ENCODE peak calls at places on chromosomes 3 and 15, in seven cellular contexts. T, Q, D, Y, S, E and W are unnamed samples.

GRCh38 chr3:65635661-65636060 is 403.1 kb downstream of the MAGI1 start:
- DNase-seq in T (no peak), Q (no peak), D (no peak), Y (no peak), S (no peak), E (no peak), W (no peak)

GRCh38 chr3:190362258-190362657 is 25.7 kb upstream of the CLDN16 start:
- DNase-seq in T (no peak), Q (no peak), D (no peak), Y (no peak), S (no peak), E (no peak), W (no peak)

GRCh38 chr3:157533298-157533870 is 30.2 kb upstream of the VEPH1 start:
- DNase-seq in T (no peak), Q (no peak), D (no peak), Y (no peak), S (no peak), E (no peak), W (no peak)

GRCh38 chr15:29132110-29132420 is 137.6 kb downstream of the NSMCE3 start:
- DNase-seq in T (peak; percentile 9), Q (peak; percentile 53), D (no peak), Y (no peak), S (no peak), E (no peak), W (no peak)

GRCh38 chr3:138615462-138615861 is 6.9 kb downstream of the FAIM start:
- DNase-seq in T (no peak), Q (no peak), D (no peak), Y (no peak), S (no peak), E (no peak), W (no peak)

GRCh38 chr15:47870956-47871625 is 153.8 kb downstream of the SEMA6D start:
- DNase-seq in T (peak; percentile 46), Q (no peak), D (no peak), Y (no peak), S (no peak), E (no peak), W (no peak)

GRCh38 chr15:34726407-34727100 is 28.2 kb downstream of the GJD2 start:
- DNase-seq in T (no peak), Q (no peak), D (no peak), Y (no peak), S (no peak), E (no peak), W (no peak)

GRCh38 chr15:35123743-35124142 is 38.6 kb upstream of the NANOGP8 start:
- DNase-seq in T (no peak), Q (no peak), D (no peak), Y (no peak), S (no peak), E (no peak), W (no peak)

GRCh38 chr3:128415773-128416577 is 50.7 kb downstream of the DNAJB8 start:
- DNase-seq in T (no peak), Q (no peak), D (no peak), Y (no peak), S (no peak), E (no peak), W (no peak)

GRCh38 chr3:62669161-62669560 is 206.1 kb downstream of the CADPS start:
- DNase-seq in T (no peak), Q (no peak), D (no peak), Y (no peak), S (no peak), E (no peak), W (no peak)

GRCh38 chr15:78979456-78980320 is 34.8 kb upstream of the CTSH start:
- DNase-seq in T (peak; percentile 82), Q (no peak), D (peak; percentile 54), Y (peak; percentile 38), S (no peak), E (no peak), W (peak; percentile 74)

DNA sequence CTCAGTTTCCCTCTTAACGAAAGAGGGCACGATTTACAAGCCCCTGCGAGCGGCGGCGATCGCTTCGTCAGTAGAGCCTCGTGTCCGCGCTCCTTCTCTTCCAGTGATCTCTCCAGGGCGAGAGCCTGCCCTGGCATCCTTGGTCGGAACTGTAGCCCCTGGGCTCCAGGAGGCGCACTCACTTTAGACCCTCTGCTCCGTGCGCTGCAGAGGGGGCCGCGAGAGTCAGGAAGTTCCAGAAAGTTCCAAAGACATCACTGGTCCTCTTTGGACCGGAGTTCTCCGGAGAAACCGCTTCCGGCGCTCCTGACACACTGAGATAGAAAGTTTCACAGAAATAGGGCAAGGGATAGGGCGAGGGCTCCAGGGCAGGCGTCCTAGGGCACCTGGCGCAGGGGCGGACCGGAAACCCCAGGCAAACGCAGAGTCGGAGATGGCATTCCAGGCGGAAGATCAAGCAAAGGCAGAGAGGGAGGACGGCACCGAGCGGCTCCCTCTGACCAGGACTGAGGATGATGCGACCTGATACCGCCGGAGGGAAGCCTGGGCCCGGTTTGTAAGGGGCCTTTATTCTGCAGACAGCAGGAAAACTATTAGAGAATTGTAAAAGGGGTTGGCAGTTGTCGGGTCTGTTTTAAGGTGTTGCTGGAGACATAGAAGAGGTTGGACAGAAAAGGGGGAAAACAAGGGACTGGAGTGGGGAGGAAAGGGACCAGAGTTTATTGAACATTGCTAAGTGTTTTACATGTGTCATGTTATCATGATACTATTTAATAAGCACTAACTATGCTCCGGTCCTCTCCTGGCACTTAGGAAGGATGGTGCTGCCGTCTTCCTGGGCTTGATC is 1.3 kb upstream of the CPEB1 start:
- DNase-seq in T (no peak), Q (no peak), D (no peak), Y (no peak), S (no peak), E (no peak), W (no peak)
- H3K27me3 ChIP-seq in T (no peaks in the 10 kb centered on the region), Q (no peaks in the 10 kb centered on the region), D (no peaks in the 10 kb centered on the region), Y (peaks cover 32% of the 10 kb centered on the region), S (no peaks in the 10 kb centered on the region), E (peaks cover 9% of the 10 kb centered on the region), W (no peaks in the 10 kb centered on the region)

DNA sequence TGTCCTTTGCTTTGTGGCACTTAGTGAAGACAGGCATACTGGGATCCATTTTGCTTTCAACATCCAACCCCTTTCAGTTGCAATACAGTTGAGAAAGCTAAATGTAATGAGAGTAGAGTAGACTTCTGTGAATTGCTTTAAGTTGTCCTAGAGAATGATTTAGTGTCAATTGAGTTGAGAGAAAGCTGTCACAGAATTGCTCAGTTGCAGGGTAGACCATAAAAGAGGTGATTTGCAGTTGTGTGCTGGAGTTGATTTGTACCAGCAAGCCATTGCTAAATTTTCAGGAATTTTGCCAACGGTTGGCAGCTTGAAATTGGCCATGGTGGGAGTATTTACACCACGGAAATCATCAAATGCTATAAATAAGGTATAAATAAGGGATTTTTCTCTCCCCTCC is 2.2 kb downstream of the ABHD5 start:
- DNase-seq in T (no peak), Q (no peak), D (no peak), Y (no peak), S (no peak), E (no peak), W (no peak)
- H3K4me1 ChIP-seq in T (peaks cover 66% of the 10 kb centered on the region), Q (peaks cover 6% of the 10 kb centered on the region), D (peaks cover 11% of the 10 kb centered on the region), Y (peaks cover 38% of the 10 kb centered on the region), S (peaks cover 7% of the 10 kb centered on the region), E (peaks cover 8% of the 10 kb centered on the region), W (no peaks in the 10 kb centered on the region)

DNA sequence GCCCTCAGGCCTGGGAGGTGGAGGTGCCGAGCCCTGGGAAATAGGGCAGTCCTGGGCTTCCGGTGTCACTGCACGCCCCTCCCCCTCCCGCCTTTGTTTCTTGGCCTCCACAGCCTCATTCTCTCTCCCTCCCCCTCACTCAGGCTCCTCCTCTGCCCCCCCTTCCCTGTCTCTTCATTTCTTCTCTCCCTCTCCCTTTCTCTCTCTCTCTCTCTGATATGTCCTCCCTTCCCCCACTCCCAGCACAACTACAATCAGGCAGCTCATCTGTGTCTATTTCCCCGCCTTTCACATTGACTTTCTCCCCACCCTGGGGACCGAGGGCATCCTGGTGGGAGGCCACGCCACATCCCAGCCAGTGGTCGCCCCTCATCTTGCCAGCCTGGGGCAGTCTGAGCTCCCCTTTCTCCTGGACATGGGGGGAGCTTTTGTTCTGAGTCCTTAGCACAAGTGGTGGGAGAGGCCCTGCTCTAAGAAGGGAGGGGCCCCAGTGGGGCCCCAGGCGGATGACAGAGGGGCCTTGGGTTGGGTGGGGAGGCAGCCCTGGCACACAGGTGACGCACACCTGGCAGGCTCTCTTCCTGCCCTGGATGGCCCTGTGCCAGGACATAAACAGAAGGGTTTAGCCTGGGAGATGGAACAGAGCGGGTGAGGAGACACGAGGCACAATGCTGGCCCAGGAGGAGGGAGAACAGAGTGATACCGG is 40.1 kb downstream of the IDH2 start:
- DNase-seq in T (peak; percentile 97), Q (peak; percentile 85), D (no peak), Y (no peak), S (no peak), E (no peak), W (no peak)
- H3K4me3 ChIP-seq in T (no peak overlapping the region), Q (no peak overlapping the region), D (no peak overlapping the region), Y (no peak overlapping the region), S (no peak overlapping the region), E (no peak overlapping the region), W (no peak overlapping the region)

GRCh38 chr3:186096295-186096694 is 12.6 kb downstream of the ETV5 start:
- DNase-seq in T (no peak), Q (no peak), D (no peak), Y (no peak), S (no peak), E (no peak), W (no peak)
- H3K27me3 ChIP-seq in T (no peaks in the 10 kb centered on the region), Q (no peaks in the 10 kb centered on the region), D (no peaks in the 10 kb centered on the region), Y (no peaks in the 10 kb centered on the region), S (no peaks in the 10 kb centered on the region), E (peaks cover 4% of the 10 kb centered on the region), W (no peaks in the 10 kb centered on the region)

GRCh38 chr15:71685420-71685993 is 124.8 kb upstream of the NR2E3 start:
- DNase-seq in T (no peak), Q (no peak), D (no peak), Y (no peak), S (no peak), E (no peak), W (no peak)

GRCh38 chr15:71680079-71680461 is 130.3 kb upstream of the NR2E3 start:
- DNase-seq in T (no peak), Q (no peak), D (no peak), Y (no peak), S (no peak), E (no peak), W (no peak)

GRCh38 chr15:71683401-71684274 is 126.7 kb upstream of the NR2E3 start:
- DNase-seq in T (no peak), Q (no peak), D (no peak), Y (no peak), S (no peak), E (no peak), W (no peak)

GRCh38 chr15:71679223-71680078 is 130.9 kb upstream of the NR2E3 start:
- DNase-seq in T (no peak), Q (no peak), D (no peak), Y (no peak), S (no peak), E (no peak), W (no peak)

DNA sequence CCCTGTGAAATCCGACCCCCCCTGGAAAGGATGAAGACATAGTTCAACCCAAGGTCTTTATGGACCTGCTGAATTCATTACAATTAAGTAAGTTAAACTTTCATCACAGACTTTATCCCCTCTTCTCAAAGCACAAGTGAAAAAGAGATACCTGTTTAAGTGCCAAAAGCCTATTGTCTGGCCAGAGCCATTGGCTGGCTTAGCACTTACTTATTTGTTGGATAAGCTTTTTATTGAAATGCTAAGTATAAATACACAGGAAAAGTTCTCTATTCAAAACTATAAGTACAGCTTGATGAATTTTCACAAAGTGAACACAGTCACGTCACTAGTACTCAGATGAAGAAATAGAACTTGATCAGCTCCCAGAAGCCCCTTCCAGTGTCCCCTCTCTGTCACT is 128.3 kb upstream of the NR2E3 start:
- DNase-seq in T (no peak), Q (no peak), D (no peak), Y (no peak), S (no peak), E (no peak), W (no peak)
- H3K4me1 ChIP-seq in T (no peaks in the 10 kb centered on the region), Q (no peaks in the 10 kb centered on the region), D (no peaks in the 10 kb centered on the region), Y (peaks cover 14% of the 10 kb centered on the region), S (peaks cover 3% of the 10 kb centered on the region), E (no peaks in the 10 kb centered on the region), W (no peaks in the 10 kb centered on the region)